ENCODE peak calls at places on chromosome 9, in four cellular contexts. A is GM23338, M is HepG2, F is GM12878. B is an unnamed sample.

GRCh38 chr9:96777539-96777864 is 385 bp downstream of the ZNF510 start:
- DNase-seq in M (no peak), F (no peak), A (peak), B (no peak)

GRCh38 chr9:128103589-128103962 is 24.0 kb downstream of the PTGES2 start:
- DNase-seq in A (peak), M (peak), F (no peak), B (no peak)

GRCh38 chr9:86424246-86424891 is 70.2 kb upstream of the TUT7 start:
- DNase-seq in A (no peak), F (no peak), M (no peak), B (no peak)

GRCh38 chr9:77649109-77649812 is 1.1 kb upstream of the GNA14 start:
- DNase-seq in M (peak), F (no peak), A (peak), B (peak)

GRCh38 chr9:91944711-91945110 is 5.3 kb downstream of the ROR2 start:
- DNase-seq in F (no peak), A (no peak), M (no peak), B (no peak)

GRCh38 chr9:28120241-28121025 is 547.2 kb upstream of the C9orf72 start:
- DNase-seq in A (no peak), M (no peak), F (no peak), B (no peak)

GRCh38 chr9:113488490-113488889 is 25.0 kb downstream of the RGS3 start:
- DNase-seq in A (no peak), M (no peak), F (no peak), B (no peak)

GRCh38 chr9:128786681-128787582 is at the start of gene TBC1D13:
- DNase-seq in A (peak), M (peak), F (peak), B (peak)

GRCh38 chr9:5288591-5288990 is 15.9 kb downstream of the RLN2 start:
- DNase-seq in A (no peak), F (no peak), M (peak), B (no peak)

GRCh38 chr9:20640331-20641187 is 18.3 kb upstream of the MLLT3 start:
- DNase-seq in A (no peak), F (peak), M (no peak), B (no peak)

GRCh38 chr9:69379250-69379982 is 54.4 kb downstream of the ENTREP1 start:
- DNase-seq in A (no peak), M (no peak), F (no peak), B (no peak)

GRCh38 chr9:13787234-13787833 is 507.8 kb upstream of the MPDZ start:
- DNase-seq in F (no peak), M (no peak), A (no peak), B (no peak)

GRCh38 chr9:130610862-130611689 is 31.7 kb downstream of the FUBP3 start:
- DNase-seq in A (no peak), M (no peak), F (no peak), B (no peak)

GRCh38 chr9:82038897-82039296 is 50.3 kb downstream of the SPATA31D1 start:
- DNase-seq in M (no peak), A (no peak), F (no peak), B (no peak)

GRCh38 chr9:5269249-5269715 is 35.2 kb downstream of the RLN2 start:
- DNase-seq in F (no peak), M (peak), A (peak), B (no peak)

GRCh38 chr9:127568971-127569818 is 42.9 kb upstream of the STXBP1 start:
- DNase-seq in F (no peak), A (peak), M (peak), B (peak)

GRCh38 chr9:79220246-79220645 is 351.5 kb upstream of the TLE4 start:
- DNase-seq in A (no peak), F (no peak), M (no peak), B (no peak)

GRCh38 chr9:85212887-85213286 is 528.9 kb downstream of the AGTPBP1 start:
- DNase-seq in A (no peak), M (no peak), F (no peak), B (no peak)

GRCh38 chr9:113350937-113351336 is 1.6 kb downstream of the BSPRY start:
- DNase-seq in M (no peak), A (no peak), F (peak), B (no peak)

GRCh38 chr9:78235771-78236510 is at the start of gene CEP78:
- DNase-seq in M (peak), A (peak), F (peak), B (peak)

GRCh38 chr9:112061152-112061740 is 113.9 kb downstream of the SUSD1 start:
- DNase-seq in M (peak), F (peak), A (no peak), B (peak)

GRCh38 chr9:131525643-131526565 is 5.2 kb downstream of the UCK1 start:
- DNase-seq in M (no peak), A (no peak), F (no peak), B (no peak)

GRCh38 chr9:78295177-78295575 is 1.7 kb upstream of the PSAT1 start:
- DNase-seq in A (peak), M (no peak), F (no peak), B (no peak)

GRCh38 chr9:96256800-96257199 is 45.2 kb downstream of the HSD17B3 start:
- DNase-seq in M (peak), F (no peak), A (peak), B (no peak)

GRCh38 chr9:77224750-77225312 is 47.5 kb downstream of the VPS13A start:
- DNase-seq in F (no peak), M (no peak), A (no peak), B (no peak)

GRCh38 chr9:95552814-95553546 is 36.2 kb upstream of the PTCH1 start:
- DNase-seq in M (no peak), A (peak), F (no peak), B (no peak)

GRCh38 chr9:121759996-121760395 is 108.6 kb downstream of the DAB2IP start:
- DNase-seq in M (no peak), F (no peak), A (no peak), B (no peak)

GRCh38 chr9:68905129-68905528 is 108.8 kb downstream of the PRKACG start:
- DNase-seq in A (no peak), F (no peak), M (no peak), B (no peak)

GRCh38 chr9:100489836-100490235 is 16.9 kb downstream of the TMEFF1 start:
- DNase-seq in A (no peak), M (no peak), F (no peak), B (no peak)

GRCh38 chr9:72986522-72987116 is 33.8 kb upstream of the ALDH1A1 start:
- DNase-seq in F (no peak), M (no peak), A (no peak), B (no peak)

GRCh38 chr9:121883281-121884056 is 209.6 kb downstream of the TTLL11 start:
- DNase-seq in A (no peak), F (no peak), M (no peak), B (no peak)

GRCh38 chr9:112203536-112203935 is 28.4 kb upstream of the SUSD1 start:
- DNase-seq in F (no peak), M (no peak), A (no peak), B (no peak)

GRCh38 chr9:133030317-133031129 is at the start of gene GTF3C5:
- DNase-seq in F (peak), M (peak), A (peak), B (peak)

GRCh38 chr9:77981332-77981731 is 50.3 kb downstream of the GNAQ start:
- DNase-seq in M (no peak), F (no peak), A (no peak), B (peak)

GRCh38 chr9:134306583-134307222 is 19.6 kb upstream of the RXRA start:
- DNase-seq in A (no peak), M (no peak), F (no peak), B (no peak)

GRCh38 chr9:37390759-37391158 is 31.7 kb upstream of the GRHPR start:
- DNase-seq in M (peak), F (peak), A (peak), B (peak)

GRCh38 chr9:137320555-137321384 is 18.7 kb upstream of the NRARP start:
- DNase-seq in A (peak), M (no peak), F (no peak), B (no peak)

GRCh38 chr9:137318976-137319375 is 16.9 kb upstream of the NRARP start:
- DNase-seq in F (no peak), A (peak), M (no peak), B (no peak)

GRCh38 chr9:137318565-137318964 is 16.5 kb upstream of the NRARP start:
- DNase-seq in A (no peak), F (no peak), M (no peak), B (no peak)

GRCh38 chr9:137319976-137320551 is 18.0 kb upstream of the NRARP start:
- DNase-seq in M (no peak), A (no peak), F (no peak), B (no peak)

DNA sequence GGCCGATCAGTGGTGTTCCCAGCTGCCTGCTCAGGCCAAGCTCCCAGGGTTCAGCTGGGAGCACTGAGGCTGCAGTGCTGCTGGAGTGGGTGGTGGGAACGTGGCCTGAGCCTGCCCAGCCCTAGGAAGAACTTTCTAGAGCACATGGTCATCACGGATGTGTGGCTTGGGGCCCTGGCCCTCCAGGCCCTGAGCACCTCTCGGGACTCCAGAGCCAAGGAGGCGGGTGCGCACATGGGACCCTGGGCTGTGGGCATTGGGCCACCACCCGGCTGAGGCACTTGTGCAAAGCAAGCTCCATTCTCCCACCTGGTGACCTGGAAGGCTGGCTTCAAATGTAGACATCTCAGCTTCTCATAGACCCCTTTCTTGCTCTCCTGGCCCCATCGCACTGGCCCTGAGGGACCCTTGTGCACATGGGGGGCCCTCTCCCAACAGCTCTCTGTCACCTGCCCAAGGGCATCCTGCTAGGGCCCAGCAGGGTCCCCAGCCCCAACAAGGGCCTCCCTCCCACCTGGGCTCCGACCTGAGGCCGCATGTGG is 17.4 kb upstream of the NRARP start:
- DNase-seq in A (no peak), F (no peak), M (no peak), B (no peak)
- TF ChIP-seq JUNB in A (no peak), F (no peak), M (no peak), B (no peak)

GRCh38 chr9:89756891-89757537 is 152.2 kb downstream of the GADD45G start:
- DNase-seq in F (no peak), M (no peak), A (no peak), B (no peak)
- TF ChIP-seq JUNB in F (no peak), M (no peak), A (no peak), B (no peak)

DNA sequence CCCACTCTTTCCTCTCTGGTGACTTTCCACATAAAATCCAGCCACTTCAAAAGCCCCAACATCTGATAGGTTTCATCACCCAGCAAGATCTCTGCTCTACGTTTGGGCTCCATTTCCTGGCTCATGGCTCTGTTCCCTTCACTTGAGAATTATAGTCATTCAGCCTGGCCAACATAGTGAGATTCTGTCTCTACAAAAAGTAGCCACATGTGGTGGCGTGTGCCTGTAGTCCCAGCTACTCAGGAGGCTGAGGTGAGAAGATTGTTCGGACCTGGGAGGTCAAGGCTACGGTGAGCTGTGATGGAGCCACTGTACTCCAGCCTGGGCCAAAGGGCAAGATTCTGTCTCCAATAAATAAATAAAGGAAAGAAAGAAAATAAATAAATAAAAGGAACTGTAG is 83.3 kb upstream of the IGFBPL1 start:
- DNase-seq in M (no peak), F (no peak), A (no peak), B (no peak)
- TF ChIP-seq JUNB in M (no peak), F (no peak), A (no peak), B (no peak)

GRCh38 chr9:93890436-93890935 is 64.7 kb downstream of the BARX1 start:
- DNase-seq in M (no peak), A (no peak), F (no peak), B (no peak)

GRCh38 chr9:93893194-93893593 is 62.0 kb downstream of the BARX1 start:
- DNase-seq in M (no peak), F (no peak), A (no peak), B (no peak)

GRCh38 chr9:93892748-93893147 is 62.4 kb downstream of the BARX1 start:
- DNase-seq in F (no peak), M (no peak), A (no peak), B (no peak)

GRCh38 chr9:93891549-93892310 is 63.4 kb downstream of the BARX1 start:
- DNase-seq in A (no peak), M (no peak), F (no peak), B (no peak)

DNA sequence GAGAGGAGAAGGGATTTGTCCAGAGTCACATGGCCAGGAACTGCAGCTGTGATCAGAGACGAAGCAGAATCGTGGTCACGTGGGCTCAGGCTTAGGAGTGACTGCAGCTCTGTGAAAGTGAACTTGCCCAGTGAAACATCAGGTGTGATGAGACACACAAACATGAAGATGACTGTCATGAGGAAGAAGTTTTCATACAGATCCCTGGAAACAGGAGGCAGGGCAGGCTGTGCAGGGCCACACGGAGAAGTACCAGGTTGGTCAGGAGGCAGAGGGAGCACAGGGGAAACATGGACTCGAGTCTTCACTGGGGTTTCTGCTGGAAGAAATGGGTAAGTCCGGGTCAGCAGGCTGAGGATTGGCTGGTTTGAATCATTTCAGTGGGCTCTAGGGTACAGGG is 64.1 kb downstream of the BARX1 start:
- DNase-seq in M (no peak), A (no peak), F (no peak), B (no peak)
- TF ChIP-seq JUNB in M (no peak), A (no peak), F (no peak), B (no peak)

B was measured in A549.